ENCODE peak calls at places on chromosomes 7 and 10, in four cellular contexts. One of them, this sample, is unnamed.
A peak's percentile ranks its signal among the peaks of the same experiment; 100 is the strongest.

GRCh38 chr10:14384096-14384730 is 53.5 kb upstream of the FRMD4A start:
- DNase-seq in ecto neural progenitor cell: no peak
- DNase-seq in Daoy: no peak
- DNase-seq in MG63: no peak
- DNase-seq in this sample: no peak

GRCh38 chr7:38777609-38778008 is 131.4 kb downstream of the VPS41 start:
- DNase-seq in ecto neural progenitor cell: no peak
- DNase-seq in Daoy: no peak
- DNase-seq in MG63: no peak
- DNase-seq in this sample: no peak

GRCh38 chr7:19558527-19558926 is 150.3 kb downstream of the POLR1F start:
- DNase-seq in ecto neural progenitor cell: no peak
- DNase-seq in Daoy: peak; percentile 52
- DNase-seq in MG63: no peak
- DNase-seq in this sample: no peak

GRCh38 chr7:44891372-44891771 is 6.0 kb upstream of the PURB start:
- DNase-seq in ecto neural progenitor cell: no peak
- DNase-seq in Daoy: no peak
- DNase-seq in MG63: no peak
- DNase-seq in this sample: no peak

GRCh38 chr10:86699991-86700840 is 31.9 kb downstream of the LDB3 start:
- DNase-seq in ecto neural progenitor cell: no peak
- DNase-seq in Daoy: no peak
- DNase-seq in MG63: no peak
- DNase-seq in this sample: no peak

GRCh38 chr7:730501-731439 is 3.7 kb upstream of the PRKAR1B start:
- DNase-seq in ecto neural progenitor cell: peak; percentile 39
- DNase-seq in Daoy: no peak
- DNase-seq in MG63: no peak
- DNase-seq in this sample: no peak

GRCh38 chr10:13414855-13415254 is 66.8 kb upstream of the SEPHS1 start:
- DNase-seq in ecto neural progenitor cell: no peak
- DNase-seq in Daoy: no peak
- DNase-seq in MG63: peak; percentile 34
- DNase-seq in this sample: peak; percentile 17

GRCh38 chr7:132319481-132319880 is 256.8 kb downstream of the PLXNA4 start:
- DNase-seq in ecto neural progenitor cell: no peak
- DNase-seq in Daoy: no peak
- DNase-seq in MG63: no peak
- DNase-seq in this sample: no peak

GRCh38 chr10:132389631-132390454 is 7.2 kb upstream of the PWWP2B start:
- DNase-seq in ecto neural progenitor cell: no peak
- DNase-seq in Daoy: no peak
- DNase-seq in MG63: no peak
- DNase-seq in this sample: no peak

GRCh38 chr10:42816917-42817316 is 34.3 kb downstream of the BMS1 start:
- DNase-seq in ecto neural progenitor cell: no peak
- DNase-seq in Daoy: no peak
- DNase-seq in MG63: no peak
- DNase-seq in this sample: no peak